ENCODE peak calls at places on chromosomes 3 and 15, in seven cellular contexts. Y is GM23338, B is suprapubic skin, T is lung, R is A549, G is Calu3, I is foreskin fibroblast. X is an unnamed sample.

GRCh38 chr15:74442604-74443003 is 8.8 kb upstream of the SEMA7A start:
- DNase-seq in G (no peak), R (no peak), T (no peak), I (peak; percentile 12), Y (no peak), B (peak; percentile 71), X (no peak)

GRCh38 chr3:46558184-46559029 is 7.7 kb downstream of the LRRC2 start:
- DNase-seq in I (peak; percentile 94), T (peak; percentile 80), Y (peak; percentile 70), G (peak; percentile 91), R (peak; percentile 89), B (peak; percentile 86), X (peak; percentile 68)

GRCh38 chr15:52466134-52466701 is 62.5 kb downstream of the MYO5A start:
- DNase-seq in Y (peak; percentile 77), B (no peak), T (no peak), R (no peak), G (no peak), I (peak; percentile 35), X (no peak)

GRCh38 chr3:115876860-115877646 is 253.7 kb downstream of the GAP43 start:
- DNase-seq in R (no peak), T (no peak), G (no peak), Y (no peak), B (no peak), I (no peak), X (no peak)

GRCh38 chr3:70108072-70108471 is 108.5 kb downstream of the SAMMSON start:
- DNase-seq in R (peak; percentile 29), B (no peak), G (peak; percentile 34), Y (peak; percentile 87), T (no peak), I (no peak), X (no peak)

GRCh38 chr3:146503459-146504202 is 34.3 kb upstream of the PLSCR2 start:
- DNase-seq in Y (peak; percentile 29), B (no peak), I (peak; percentile 81), R (peak; percentile 88), T (no peak), G (peak; percentile 88), X (peak; percentile 55)

GRCh38 chr3:50269977-50270413 is 1.0 kb downstream of the SEMA3B start:
- DNase-seq in B (no peak), Y (no peak), G (peak; percentile 43), R (no peak), T (no peak), I (peak; percentile 75), X (peak; percentile 46)

GRCh38 chr3:139797724-139798343 is 120.1 kb upstream of the NMNAT3 start:
- DNase-seq in I (peak; percentile 48), Y (peak; percentile 74), R (peak; percentile 5), G (peak; percentile 27), T (no peak), B (no peak), X (peak; percentile 40)

GRCh38 chr3:15783361-15783969 is 14.3 kb downstream of the ANKRD28 start:
- DNase-seq in I (peak; percentile 62), T (no peak), B (no peak), Y (no peak), R (no peak), G (no peak), X (no peak)

GRCh38 chr3:15291589-15292541 is 40.5 kb downstream of the SH3BP5 start:
- DNase-seq in B (no peak), G (no peak), T (no peak), Y (no peak), R (no peak), I (no peak), X (no peak)

GRCh38 chr3:19934098-19934566 is at the start of gene EFHB:
- DNase-seq in B (no peak), G (peak; percentile 42), I (peak; percentile 31), R (peak; percentile 75), Y (peak; percentile 96), T (peak; percentile 43), X (peak; percentile 9)

GRCh38 chr15:84611631-84612030 is 10.8 kb downstream of the ZSCAN2 start:
- DNase-seq in R (no peak), B (no peak), I (peak; percentile 72), G (no peak), Y (no peak), T (no peak), X (no peak)

GRCh38 chr3:151859905-151860304 is 13.5 kb upstream of the SUCNR1 start:
- DNase-seq in G (no peak), Y (no peak), I (no peak), R (peak; percentile 67), B (no peak), T (no peak), X (no peak)

GRCh38 chr15:65690778-65691177 is 69.0 kb downstream of the SLC24A1 start:
- DNase-seq in I (no peak), Y (no peak), G (no peak), T (no peak), R (no peak), B (no peak), X (no peak)

GRCh38 chr3:194259982-194260856 is 90.9 kb downstream of the CPN2 start:
- DNase-seq in I (no peak), G (no peak), T (no peak), B (peak; percentile 13), Y (no peak), R (no peak), X (no peak)

GRCh38 chr15:56250626-56251025 is 6.9 kb upstream of the RFX7 start:
- DNase-seq in B (no peak), T (no peak), Y (no peak), G (no peak), I (no peak), R (no peak), X (no peak)

GRCh38 chr3:120093923-120094775 is at the start of gene GSK3B:
- DNase-seq in T (peak; percentile 77), R (peak; percentile 86), Y (no peak), G (peak; percentile 70), B (peak; percentile 90), I (no peak), X (peak; percentile 44)

GRCh38 chr3:49841126-49841525 is 15.2 kb downstream of the TRAIP start:
- DNase-seq in I (peak; percentile 38), R (peak; percentile 31), Y (peak; percentile 78), G (peak; percentile 34), B (no peak), T (no peak), X (no peak)

GRCh38 chr3:131795382-131796085 is 239.3 kb downstream of the CPNE4 start:
- DNase-seq in Y (no peak), R (no peak), B (no peak), I (peak; percentile 11), T (peak; percentile 38), G (peak; percentile 46), X (no peak)

GRCh38 chr3:4507010-4507596 is 14.0 kb downstream of the ITPR1 start:
- DNase-seq in T (no peak), B (no peak), Y (no peak), R (no peak), I (no peak), G (no peak), X (no peak)

GRCh38 chr3:40169983-40170382 is 139.5 kb upstream of the EIF1B start:
- DNase-seq in R (no peak), G (no peak), B (no peak), T (peak; percentile 14), I (no peak), Y (no peak), X (no peak)

GRCh38 chr3:195102609-195103467 is 168.1 kb downstream of the XXYLT1 start:
- DNase-seq in T (no peak), R (peak; percentile 82), G (peak; percentile 48), Y (no peak), B (no peak), I (peak; percentile 94), X (peak; percentile 75)

GRCh38 chr3:194890086-194890485 is 204.4 kb downstream of the FAM43A start:
- DNase-seq in R (no peak), I (no peak), T (no peak), G (no peak), Y (no peak), B (peak; percentile 29), X (no peak)

GRCh38 chr15:41660235-41661077 is at the start of gene MGA:
- DNase-seq in Y (peak; percentile 98), G (peak; percentile 78), T (peak; percentile 88), B (peak; percentile 91), I (peak; percentile 97), R (peak; percentile 87), X (peak; percentile 97)
- TF ChIP-seq CTCF in Y (no peak), G (no peak), T (no peak), B (no peak), I (no peak), R (no peak), X (peak; percentile 30)

GRCh38 chr15:68188647-68189046 is 16.5 kb downstream of the CALML4 start:
- DNase-seq in R (no peak), G (no peak), B (no peak), I (no peak), Y (no peak), T (no peak), X (no peak)

GRCh38 chr15:68187559-68187958 is 17.6 kb downstream of the CALML4 start:
- DNase-seq in T (no peak), G (no peak), R (no peak), Y (no peak), I (peak; percentile 83), B (no peak), X (peak; percentile 49)

GRCh38 chr15:68183886-68184285 is 21.2 kb downstream of the CALML4 start:
- DNase-seq in G (no peak), B (no peak), R (no peak), Y (no peak), I (peak; percentile 43), T (no peak), X (no peak)

GRCh38 chr15:68184616-68185470 is 20.3 kb downstream of the CALML4 start:
- DNase-seq in Y (no peak), T (no peak), R (no peak), B (no peak), G (no peak), I (no peak), X (no peak)

GRCh38 chr15:68186671-68187397 is 18.3 kb downstream of the CALML4 start:
- DNase-seq in T (no peak), R (no peak), B (no peak), Y (no peak), G (no peak), I (peak; percentile 80), X (peak; percentile 41)
- TF ChIP-seq CTCF in T (no peak), R (no peak), B (no peak), Y (no peak), G (no peak), I (no peak), X (no peak)

GRCh38 chr15:81813215-81813614 is 232.6 kb downstream of the MEX3B start:
- DNase-seq in T (no peak), Y (peak; percentile 85), I (no peak), B (no peak), R (peak; percentile 9), G (no peak), X (peak; percentile 26)

GRCh38 chr15:81814882-81815455 is 230.8 kb downstream of the MEX3B start:
- DNase-seq in R (no peak), Y (no peak), B (no peak), T (no peak), G (no peak), I (no peak), X (no peak)

GRCh38 chr15:81809543-81809942 is 236.3 kb downstream of the MEX3B start:
- DNase-seq in Y (peak; percentile 66), R (peak; percentile 59), T (no peak), G (peak; percentile 10), I (no peak), B (no peak), X (peak; percentile 28)
- TF ChIP-seq CTCF in Y (peak; percentile 54), R (no peak), T (no peak), G (no peak), I (no peak), B (no peak), X (peak; percentile 42)

DNA sequence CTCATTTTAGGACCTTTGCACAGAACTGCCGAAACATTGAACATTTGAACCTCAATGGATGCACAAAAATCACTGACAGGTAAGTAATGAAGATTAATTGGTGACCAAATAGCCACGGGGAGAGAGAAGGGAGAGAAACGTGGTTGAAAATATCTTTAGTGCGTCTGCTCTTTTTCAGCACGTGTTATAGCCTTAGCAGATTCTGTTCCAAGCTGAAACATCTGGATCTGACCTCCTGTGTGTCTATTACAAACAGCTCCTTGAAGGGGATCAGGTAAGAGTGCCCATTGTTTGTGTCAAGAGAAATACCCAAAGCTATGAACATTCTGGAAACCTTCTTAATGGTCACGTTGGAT is 67.1 kb downstream of the UBP1 start:
- DNase-seq in G (no peak), T (no peak), Y (no peak), B (no peak), R (no peak), I (no peak), X (no peak)
- TF ChIP-seq CTCF in G (no peak), T (no peak), Y (no peak), B (no peak), R (no peak), I (no peak), X (peak; percentile 58)

X was measured in RWPE1.